ENCODE peak calls at places on chromosomes 16 and 17, in seven cellular contexts. R is IMR-90, H is neuronal stem cell, W is GM23248, Y is astrocyte, L is K562, E is fibroblast of lung. P is an unnamed sample.

GRCh38 chr17:40373324-40373723 is 8.8 kb upstream of the GJD3 start:
- DNase-seq in R (peak), H (no peak), W (peak), Y (peak), L (no peak), E (peak), P (peak)

GRCh38 chr16:47175152-47175551 is 31.4 kb upstream of the NETO2 start:
- DNase-seq in R (no peak), H (no peak), W (no peak), Y (no peak), L (no peak), E (no peak), P (no peak)

GRCh38 chr16:57527027-57527426 is 9.3 kb downstream of the CCDC102A start:
- DNase-seq in R (no peak), H (no peak), W (no peak), Y (no peak), L (no peak), E (no peak), P (no peak)

GRCh38 chr17:67633751-67634191 is 84.0 kb upstream of the NOL11 start:
- DNase-seq in R (peak), H (no peak), W (no peak), Y (no peak), L (no peak), E (peak), P (no peak)

GRCh38 chr17:50161911-50162288 is 3.9 kb upstream of the SGCA start:
- DNase-seq in R (no peak), H (no peak), W (no peak), Y (no peak), L (no peak), E (no peak), P (no peak)

GRCh38 chr17:73109603-73110002 is 17.1 kb upstream of the SLC39A11 start:
- DNase-seq in R (no peak), H (no peak), W (peak), Y (no peak), L (no peak), E (no peak), P (no peak)

GRCh38 chr17:36188891-36189306 is 7.7 kb downstream of the CCL3L1 start:
- DNase-seq in R (no peak), H (no peak), W (no peak), Y (no peak), L (no peak), E (no peak), P (no peak)

GRCh38 chr16:70737377-70738082 is 51.7 kb upstream of the MTSS2 start:
- DNase-seq in R (peak), H (no peak), W (peak), Y (peak), L (no peak), E (peak), P (peak)

GRCh38 chr17:40582328-40582901 is 17.1 kb upstream of the CCR7 start:
- DNase-seq in R (no peak), H (no peak), W (no peak), Y (no peak), L (no peak), E (no peak), P (peak)

GRCh38 chr17:63476494-63476856 is 386 bp upstream of the ACE start:
- DNase-seq in R (no peak), H (peak), W (peak), Y (no peak), L (peak), E (no peak), P (no peak)

GRCh38 chr16:66036162-66036561 is 330.3 kb upstream of the CDH5 start:
- DNase-seq in R (peak), H (no peak), W (peak), Y (no peak), L (no peak), E (no peak), P (no peak)

GRCh38 chr16:3609895-3610697 is 1.3 kb downstream of the SLX4 start:
- DNase-seq in R (no peak), H (no peak), W (peak), Y (no peak), L (no peak), E (no peak), P (no peak)
- H3K4me3 ChIP-seq in R (peak), H (no peak), W (peak), Y (peak), L (peak), E (peak), P (no peak)

GRCh38 chr16:81429045-81429521 is 15.5 kb upstream of the CMIP start:
- DNase-seq in R (peak), H (no peak), W (peak), Y (no peak), L (no peak), E (peak), P (no peak)
- H3K9ac ChIP-seq in R (no peak), H (no peak), W (no peak), Y (no peak), L (no peak), E (no peak), P (no peak)

GRCh38 chr16:87065781-87066694 is 251.2 kb downstream of the C16orf95 start:
- DNase-seq in R (no peak), H (no peak), W (no peak), Y (no peak), L (no peak), E (no peak), P (no peak)
- H3K4me3 ChIP-seq in R (no peak), H (no peak), W (no peak), Y (no peak), L (no peak), E (no peak), P (no peak)

GRCh38 chr16:5900046-5900445 is 802.5 kb upstream of the EEF2KMT start:
- DNase-seq in R (no peak), H (no peak), W (no peak), Y (peak), L (no peak), E (no peak), P (peak)

GRCh38 chr16:5906351-5906750 is 808.8 kb upstream of the EEF2KMT start:
- DNase-seq in R (no peak), H (no peak), W (no peak), Y (peak), L (no peak), E (no peak), P (no peak)

GRCh38 chr16:5903797-5904196 is 806.2 kb upstream of the EEF2KMT start:
- DNase-seq in R (no peak), H (no peak), W (no peak), Y (no peak), L (no peak), E (no peak), P (no peak)

GRCh38 chr16:5905935-5906334 is 808.3 kb upstream of the EEF2KMT start:
- DNase-seq in R (no peak), H (no peak), W (no peak), Y (peak), L (no peak), E (no peak), P (peak)

GRCh38 chr16:5903153-5903552 is 805.6 kb upstream of the EEF2KMT start:
- DNase-seq in R (no peak), H (no peak), W (no peak), Y (peak), L (no peak), E (no peak), P (peak)
- H3K9ac ChIP-seq in R (no peak), H (no peak), W (no peak), Y (no peak), L (no peak), E (no peak), P (no peak)

DNA sequence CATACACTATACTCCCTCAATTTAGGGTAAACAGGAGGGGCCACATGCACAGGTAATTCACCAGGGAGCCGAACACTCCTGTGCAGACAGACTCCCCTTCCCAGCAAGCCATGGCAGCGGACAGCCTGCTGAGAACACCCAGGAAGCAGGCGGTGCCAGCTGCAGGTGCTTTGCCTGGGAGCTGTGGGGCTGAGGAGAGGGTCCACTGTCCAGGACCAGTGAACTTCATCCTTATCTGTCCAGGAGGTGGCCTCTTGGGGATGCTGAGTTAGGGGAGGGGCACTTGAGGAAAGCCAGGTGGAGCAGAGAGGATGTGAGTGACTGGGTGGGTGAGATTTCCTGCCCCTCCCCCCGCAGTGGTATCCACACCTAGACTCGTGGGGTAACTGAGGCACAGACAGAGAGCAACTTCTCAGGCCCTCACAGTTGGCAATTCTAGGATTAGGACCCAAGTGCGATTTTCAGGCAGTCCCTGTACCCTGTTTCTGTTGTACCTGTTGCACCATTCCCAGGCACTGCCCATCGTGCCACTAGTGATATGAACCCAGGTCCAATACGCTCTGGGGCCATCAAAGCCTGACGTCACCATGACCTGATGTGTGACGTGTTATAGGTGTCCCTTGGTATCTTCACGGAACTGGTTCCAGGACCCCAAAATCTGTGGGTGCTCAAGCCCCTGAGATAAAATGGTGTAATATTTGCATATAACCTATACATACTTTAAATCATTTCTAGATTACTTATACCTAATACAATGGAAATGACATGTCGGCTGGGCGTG is 1.2 kb downstream of the GRN start:
- DNase-seq in R (no peak), H (no peak), W (no peak), Y (no peak), L (peak), E (no peak), P (no peak)
- H3K4me3 ChIP-seq in R (peak), H (no peak), W (peak), Y (peak), L (peak), E (peak), P (peak)

P was measured in mammary epithelial cell.